ENCODE peak calls at places on chromosomes 4 and X, in eight cellular contexts. L, Q, I, O, S, T, H and X are unnamed samples.

GRCh38 chr4:183142566-183143545 is 43.8 kb downstream of the WWC2 start:
- DNase-seq in L (peak; percentile 84), Q (peak; percentile 39), I (peak; percentile 49), O (no peak), S (no peak), T (no peak), H (no peak), X (peak; percentile 37)

GRCh38 chr4:119525005-119525749 is 103.4 kb downstream of the PDE5A start:
- DNase-seq in L (peak; percentile 86), Q (no peak), I (peak; percentile 92), O (no peak), S (no peak), T (no peak), H (no peak), X (no peak)

GRCh38 chr4:70915048-70915815 is 13.1 kb downstream of the MOB1B start:
- DNase-seq in L (peak; percentile 48), Q (no peak), I (peak; percentile 77), O (no peak), S (no peak), T (no peak), H (no peak), X (no peak)

GRCh38 chr4:139609647-139610046 is 53.6 kb upstream of the SETD7 start:
- DNase-seq in L (peak; percentile 71), Q (no peak), I (peak; percentile 70), O (no peak), S (no peak), T (no peak), H (no peak), X (no peak)

GRCh38 chr4:127780598-127780997 is 1.5 kb upstream of the HSPA4L start:
- DNase-seq in L (no peak), Q (no peak), I (no peak), O (no peak), S (no peak), T (no peak), H (peak; percentile 75), X (no peak)

GRCh38 chrX:70013483-70014222 is 36.1 kb downstream of the AWAT2 start:
- DNase-seq in L (no peak), Q (no peak), I (no peak), O (no peak), S (no peak), T (no peak), H (no peak), X (peak; percentile 8)

GRCh38 chrX:136608295-136608933 is 39.5 kb upstream of the CD40LG start:
- DNase-seq in L (peak; percentile 39), Q (peak; percentile 32), I (no peak), O (peak; percentile 29), S (peak; percentile 34), T (no peak), H (no peak), X (peak; percentile 7)

GRCh38 chr4:244471-244870 is 60.8 kb downstream of the ZNF732 start:
- DNase-seq in L (peak; percentile 43), Q (peak; percentile 62), I (peak; percentile 1), O (peak; percentile 54), S (peak; percentile 33), T (no peak), H (no peak), X (peak; percentile 64)

GRCh38 chrX:44234116-44234515 is 109.4 kb downstream of the EFHC2 start:
- DNase-seq in L (no peak), Q (no peak), I (no peak), O (no peak), S (no peak), T (no peak), H (no peak), X (no peak)

GRCh38 chrX:87397103-87397886 is 120.3 kb upstream of the KLHL4 start:
- DNase-seq in L (no peak), Q (no peak), I (peak; percentile 33), O (no peak), S (no peak), T (no peak), H (no peak), X (no peak)

GRCh38 chr4:123121241-123121907 is 199.0 kb upstream of the NUDT6 start:
- DNase-seq in L (peak; percentile 24), Q (no peak), I (peak; percentile 61), O (no peak), S (no peak), T (no peak), H (no peak), X (no peak)

GRCh38 chr4:110586137-110586850 is 36.6 kb downstream of the PITX2 start:
- DNase-seq in L (peak; percentile 87), Q (peak; percentile 34), I (peak; percentile 69), O (no peak), S (no peak), T (no peak), H (no peak), X (peak; percentile 66)

GRCh38 chr4:129583868-129584267 is 487.9 kb downstream of the C4orf33 start:
- DNase-seq in L (no peak), Q (no peak), I (no peak), O (no peak), S (no peak), T (no peak), H (no peak), X (peak; percentile 52)

GRCh38 chr4:123651536-123652175 is 255.1 kb downstream of the SPRY1 start:
- DNase-seq in L (no peak), Q (no peak), I (no peak), O (no peak), S (no peak), T (no peak), H (no peak), X (no peak)

GRCh38 chr4:40564004-40564403 is 65.7 kb downstream of the RBM47 start:
- DNase-seq in L (peak; percentile 44), Q (peak; percentile 31), I (no peak), O (no peak), S (no peak), T (no peak), H (no peak), X (no peak)

GRCh38 chrX:1400049-1400448 is 8.1 kb upstream of the SLC25A6 start:
- DNase-seq in L (no peak), Q (no peak), I (no peak), O (no peak), S (no peak), T (no peak), H (peak; percentile 26), X (no peak)

GRCh38 chr4:65661469-65661868 is 8.8 kb downstream of the EPHA5 start:
- DNase-seq in L (no peak), Q (peak; percentile 28), I (no peak), O (no peak), S (no peak), T (no peak), H (no peak), X (no peak)